ENCODE peak calls at places on chromosomes 12 and 14, in five cellular contexts. L, N, V, M and Y are unnamed samples.

GRCh38 chr14:55921516-55921915 is 196.7 kb upstream of the PELI2 start:
- DNase-seq in V (no peak), L (no peak), M (no peak), N (no peak), Y (no peak)

GRCh38 chr12:128820723-128821432 is 2.9 kb downstream of the SLC15A4 start:
- DNase-seq in N (no peak), M (peak; percentile 53), L (no peak), V (peak; percentile 78), Y (peak; percentile 78)

GRCh38 chr14:61296707-61297502 is 15.8 kb upstream of the TMEM30B start:
- DNase-seq in N (peak; percentile 71), L (no peak), V (peak; percentile 38), M (no peak), Y (peak; percentile 54)

GRCh38 chr14:70045296-70045695 is 143.5 kb downstream of the SLC8A3 start:
- DNase-seq in M (no peak), V (no peak), L (no peak), N (no peak), Y (no peak)

GRCh38 chr12:47184229-47184628 is 104.5 kb upstream of the AMIGO2 start:
- DNase-seq in V (no peak), L (no peak), N (no peak), M (no peak), Y (no peak)

GRCh38 chr14:55752580-55753365 is 172.8 kb downstream of the KTN1 start:
- DNase-seq in V (no peak), L (no peak), N (peak; percentile 82), M (no peak), Y (no peak)

GRCh38 chr12:54504550-54504949 is 7.0 kb downstream of the NCKAP1L start:
- DNase-seq in N (no peak), L (no peak), M (no peak), V (no peak), Y (no peak)

GRCh38 chr12:105025890-105026289 is 39.8 kb downstream of the NOPCHAP1 start:
- DNase-seq in N (peak; percentile 88), L (no peak), M (no peak), V (no peak), Y (no peak)

GRCh38 chr14:92280554-92281262 is 42.3 kb upstream of the SLC24A4 start:
- DNase-seq in N (no peak), M (no peak), L (peak; percentile 59), V (no peak), Y (no peak)

GRCh38 chr14:49553892-49554291 is 32.3 kb downstream of the RPS29 start:
- DNase-seq in N (no peak), V (no peak), L (no peak), M (no peak), Y (no peak)

GRCh38 chr14:33210304-33210703 is 271.6 kb downstream of the NPAS3 start:
- DNase-seq in N (peak; percentile 41), V (no peak), L (peak; percentile 7), M (no peak), Y (no peak)

GRCh38 chr14:54702492-54702891 is 135.6 kb downstream of the SAMD4A start:
- DNase-seq in N (no peak), M (no peak), L (no peak), V (no peak), Y (no peak)

GRCh38 chr12:105481906-105482305 is 151.4 kb downstream of the C12orf75 start:
- DNase-seq in N (no peak), L (no peak), V (no peak), M (no peak), Y (no peak)

GRCh38 chr14:100709956-100710284 is 16.8 kb upstream of the DLK1 start:
- DNase-seq in N (no peak), V (no peak), M (no peak), L (no peak), Y (no peak)

GRCh38 chr12:107368586-107368985 is 275.2 kb upstream of the CRY1 start:
- DNase-seq in V (no peak), N (no peak), M (no peak), L (no peak), Y (no peak)

GRCh38 chr12:124680863-124681778 is 113.7 kb upstream of the NCOR2 start:
- DNase-seq in L (no peak), M (peak; percentile 67), N (peak; percentile 70), V (peak; percentile 66), Y (peak; percentile 86)

GRCh38 chr14:99229654-99230215 is 42.3 kb downstream of the BCL11B start:
- DNase-seq in V (no peak), N (no peak), M (no peak), L (no peak), Y (no peak)

GRCh38 chr14:76929927-76930326 is 98.6 kb downstream of the IRF2BPL start:
- DNase-seq in N (no peak), L (peak; percentile 77), M (no peak), V (no peak), Y (no peak)

GRCh38 chr14:101202627-101203404 is 299.3 kb upstream of the RTL1 start:
- DNase-seq in N (no peak), M (no peak), L (no peak), V (no peak), Y (no peak)

GRCh38 chr14:80211143-80212024 is at the start of gene DIO2:
- DNase-seq in V (no peak), N (peak; percentile 49), L (no peak), M (peak; percentile 56), Y (no peak)

GRCh38 chr12:15963271-15963670 is 52.1 kb downstream of the DERA start:
- DNase-seq in V (no peak), L (no peak), N (peak; percentile 13), M (no peak), Y (no peak)

GRCh38 chr14:90487462-90487861 is 90.6 kb downstream of the CALM1 start:
- DNase-seq in V (peak; percentile 4), M (no peak), N (no peak), L (no peak), Y (no peak)

GRCh38 chr12:57624441-57625220 is 8.4 kb downstream of the B4GALNT1 start:
- DNase-seq in M (no peak), V (no peak), L (no peak), N (no peak), Y (no peak)

GRCh38 chr14:23695220-23695999 is 59.2 kb downstream of the DHRS2 start:
- DNase-seq in V (no peak), L (no peak), N (peak; percentile 3), M (peak; percentile 25), Y (no peak)

GRCh38 chr12:42446761-42447160 is 120.8 kb downstream of the PPHLN1 start:
- DNase-seq in V (no peak), M (no peak), N (no peak), L (no peak), Y (no peak)

GRCh38 chr14:104724407-104724980 is 465 bp downstream of the ADSS1 start:
- DNase-seq in V (no peak), L (no peak), N (peak; percentile 20), M (peak; percentile 83), Y (no peak)

GRCh38 chr12:11763760-11764520 is 114.5 kb downstream of the ETV6 start:
- DNase-seq in N (peak; percentile 72), V (no peak), L (no peak), M (no peak), Y (no peak)

GRCh38 chr14:72907327-72907826 is 13.5 kb upstream of the DPF3 start:
- DNase-seq in L (no peak), M (no peak), N (no peak), V (no peak), Y (no peak)

GRCh38 chr14:99752486-99753121 is 40.6 kb upstream of the EML1 start:
- DNase-seq in N (peak; percentile 59), L (no peak), V (no peak), M (peak; percentile 13), Y (no peak)

GRCh38 chr14:69090187-69090789 is 62.6 kb downstream of the DCAF5 start:
- DNase-seq in M (no peak), N (peak; percentile 63), L (peak; percentile 6), V (no peak), Y (peak; percentile 17)

GRCh38 chr12:52390739-52391617 is 5.5 kb upstream of the KRT84 start:
- DNase-seq in V (no peak), M (no peak), L (peak; percentile 15), N (peak; percentile 36), Y (no peak)

GRCh38 chr12:630656-631632 is 32.3 kb downstream of the NINJ2 start:
- DNase-seq in N (no peak), V (peak; percentile 81), L (peak; percentile 93), M (peak; percentile 76), Y (peak; percentile 92)

GRCh38 chr12:62146323-62146722 is 113.9 kb upstream of the USP15 start:
- DNase-seq in V (no peak), N (no peak), M (no peak), L (no peak), Y (no peak)

GRCh38 chr14:105944632-105945610 is 418.5 kb downstream of the TMEM121 start:
- DNase-seq in L (no peak), N (no peak), M (peak; percentile 46), V (peak; percentile 68), Y (peak; percentile 76)
- TF ChIP-seq CTCF in L (no peak), N (peak; percentile 16), M (peak; percentile 76), V (peak; percentile 62), Y (peak; percentile 74)

GRCh38 chr12:109864916-109865315 is 15.4 kb downstream of the GLTP start:
- DNase-seq in V (no peak), L (no peak), M (no peak), N (no peak), Y (no peak)
- TF ChIP-seq CTCF in V (no peak), L (no peak), M (no peak), N (no peak), Y (no peak)

DNA sequence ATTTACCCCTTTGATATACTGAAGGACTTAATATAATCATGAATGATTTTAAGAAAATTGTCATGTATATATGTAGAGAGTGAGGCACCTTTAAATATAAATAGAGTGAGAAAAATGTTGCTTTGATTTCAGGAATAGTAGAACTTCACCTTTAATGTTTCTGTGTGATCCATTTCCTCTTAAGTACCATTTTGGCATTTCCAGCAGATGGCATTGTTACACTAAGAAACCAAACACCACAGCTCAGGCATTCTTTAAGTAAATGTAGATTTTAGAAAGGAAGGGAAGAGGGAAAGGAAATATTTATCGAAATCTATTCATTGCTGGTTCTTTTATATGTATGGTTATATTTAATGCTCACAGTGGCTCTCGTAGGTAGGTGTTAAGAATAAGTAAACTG is 556.7 kb upstream of the FBXO33 start:
- DNase-seq in M (no peak), V (no peak), L (peak; percentile 10), N (peak; percentile 32), Y (no peak)
- TF ChIP-seq CTCF in M (peak; percentile 29), V (peak; percentile 25), L (peak; percentile 30), N (no peak), Y (no peak)

GRCh38 chr12:31318870-31319269 is 7.1 kb downstream of the SINHCAF start:
- DNase-seq in M (no peak), N (no peak), L (no peak), V (no peak), Y (no peak)

GRCh38 chr12:31317471-31318397 is 8.2 kb downstream of the SINHCAF start:
- DNase-seq in N (peak; percentile 41), M (no peak), L (no peak), V (no peak), Y (no peak)

GRCh38 chr12:31315089-31315725 is 10.7 kb downstream of the SINHCAF start:
- DNase-seq in M (no peak), N (no peak), L (no peak), V (no peak), Y (no peak)

GRCh38 chr12:31315779-31316465 is 10.0 kb downstream of the SINHCAF start:
- DNase-seq in L (no peak), N (no peak), V (no peak), M (no peak), Y (no peak)

DNA sequence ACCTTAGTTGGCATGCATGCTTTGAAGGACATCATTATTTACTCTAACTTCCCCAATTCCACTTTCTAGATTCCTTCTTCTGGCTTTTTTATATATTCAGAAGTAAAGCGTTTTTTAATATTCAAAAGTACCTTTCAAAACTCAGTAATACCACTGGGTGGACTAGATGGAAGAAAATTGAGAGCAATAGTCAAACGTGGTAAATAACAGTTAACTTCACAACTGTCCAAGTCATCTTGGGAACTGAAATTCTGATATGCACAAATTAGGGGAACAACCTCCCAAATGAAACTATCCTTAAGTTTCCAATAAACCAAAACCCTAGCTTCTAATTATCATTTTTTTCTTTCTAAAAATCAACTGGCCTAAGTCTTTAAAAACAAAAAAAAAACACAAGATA is 9.0 kb downstream of the SINHCAF start:
- DNase-seq in L (no peak), V (no peak), N (no peak), M (no peak), Y (no peak)
- TF ChIP-seq CTCF in L (no peak), V (no peak), N (no peak), M (no peak), Y (no peak)